ENCODE peak calls at places on chromosomes 16 and 17, in seven cellular contexts. H is B cell, D is upper lobe of right lung, X is hepatocyte, W is cardiac muscle cell, O is testis, Y is PC-3. T is an unnamed sample.

GRCh38 chr16:51549836-51550235 is 398.8 kb upstream of the SALL1 start:
- DNase-seq in H (no peak), D (no peak), X (no peak), W (peak; percentile 40), O (no peak), Y (no peak), T (no peak)

GRCh38 chr17:28763137-28763799 is 19.5 kb downstream of the TRAF4 start:
- DNase-seq in H (no peak), D (no peak), X (no peak), W (no peak), O (no peak), Y (no peak), T (no peak)

GRCh38 chr16:82302007-82302733 is 132.1 kb upstream of the MPHOSPH6 start:
- DNase-seq in H (no peak), D (no peak), X (no peak), W (no peak), O (no peak), Y (no peak), T (no peak)

GRCh38 chr16:10906914-10907756 is 30.1 kb downstream of the CIITA start:
- DNase-seq in H (no peak), D (peak; percentile 84), X (no peak), W (no peak), O (no peak), Y (no peak), T (no peak)

GRCh38 chr17:29165800-29166506 is 14.2 kb downstream of the MYO18A start:
- DNase-seq in H (no peak), D (no peak), X (no peak), W (no peak), O (no peak), Y (no peak), T (no peak)

GRCh38 chr17:32497431-32498205 is 10.8 kb downstream of the CDK5R1 start:
- DNase-seq in H (no peak), D (peak; percentile 48), X (no peak), W (no peak), O (no peak), Y (peak; percentile 17), T (no peak)

GRCh38 chr17:39218906-39219305 is 6.8 kb downstream of the STAC2 start:
- DNase-seq in H (no peak), D (no peak), X (no peak), W (no peak), O (no peak), Y (no peak), T (no peak)

GRCh38 chr17:41339571-41340169 is 11.0 kb downstream of the KRT33A start:
- DNase-seq in H (no peak), D (no peak), X (no peak), W (no peak), O (no peak), Y (no peak), T (no peak)

GRCh38 chr17:79530361-79531105 is 80.3 kb downstream of the RBFOX3 start:
- DNase-seq in H (no peak), D (no peak), X (no peak), W (no peak), O (no peak), Y (no peak), T (no peak)

GRCh38 chr17:57874434-57875108 is 24.7 kb upstream of the MRPS23 start:
- DNase-seq in H (no peak), D (no peak), X (peak; percentile 91), W (peak; percentile 94), O (peak; percentile 78), Y (no peak), T (no peak)

GRCh38 chr17:65278820-65279184 is 141.6 kb downstream of the RGS9 start:
- DNase-seq in H (no peak), D (no peak), X (no peak), W (no peak), O (no peak), Y (no peak), T (no peak)

GRCh38 chr17:46125831-46126230 is 67.4 kb downstream of the KANSL1 start:
- DNase-seq in H (no peak), D (no peak), X (no peak), W (peak; percentile 54), O (no peak), Y (no peak), T (no peak)

GRCh38 chr17:29347831-29348281 is 42.3 kb upstream of the TAOK1 start:
- DNase-seq in H (no peak), D (no peak), X (no peak), W (peak; percentile 73), O (no peak), Y (peak; percentile 4), T (no peak)

GRCh38 chr16:29148867-29149272 is 164.0 kb downstream of the LAT start:
- DNase-seq in H (peak; percentile 69), D (no peak), X (no peak), W (no peak), O (no peak), Y (no peak), T (no peak)

GRCh38 chr17:79296290-79296689 is 221.7 kb downstream of the ENGASE start:
- DNase-seq in H (no peak), D (no peak), X (no peak), W (no peak), O (no peak), Y (no peak), T (no peak)

GRCh38 chr16:73122604-73123386 is 74.9 kb upstream of the ZFHX3 start:
- DNase-seq in H (no peak), D (no peak), X (no peak), W (peak; percentile 72), O (peak; percentile 23), Y (no peak), T (no peak)

GRCh38 chr17:31687505-31688126 is 171.4 kb downstream of the COPRS start:
- DNase-seq in H (no peak), D (no peak), X (no peak), W (no peak), O (no peak), Y (peak; percentile 40), T (no peak)

GRCh38 chr16:50154369-50154947 is 1.4 kb downstream of the TENT4B start:
- DNase-seq in H (no peak), D (no peak), X (peak; percentile 43), W (peak; percentile 25), O (no peak), Y (no peak), T (no peak)
- TF ChIP-seq CTCF in H (no peak), D (no peak), X (no peak), W (no peak), O (no peak), Y (no peak), T (no peak)

GRCh38 chr16:66131156-66131807 is 235.2 kb upstream of the CDH5 start:
- DNase-seq in H (no peak), D (no peak), X (no peak), W (peak; percentile 33), O (no peak), Y (peak; percentile 64), T (no peak)

GRCh38 chr16:66128363-66128725 is 238.1 kb upstream of the CDH5 start:
- DNase-seq in H (no peak), D (no peak), X (no peak), W (peak; percentile 35), O (no peak), Y (no peak), T (no peak)

GRCh38 chr16:66129196-66129595 is 237.3 kb upstream of the CDH5 start:
- DNase-seq in H (no peak), D (no peak), X (no peak), W (no peak), O (no peak), Y (no peak), T (no peak)

GRCh38 chr16:66130296-66130910 is 236.1 kb upstream of the CDH5 start:
- DNase-seq in H (no peak), D (no peak), X (no peak), W (peak; percentile 93), O (no peak), Y (peak; percentile 43), T (no peak)

GRCh38 chr16:66127459-66128362 is 238.8 kb upstream of the CDH5 start:
- DNase-seq in H (no peak), D (no peak), X (no peak), W (peak; percentile 70), O (peak; percentile 38), Y (peak; percentile 23), T (no peak)
- TF ChIP-seq CTCF in H (no peak), D (peak; percentile 17), X (no peak), W (peak; percentile 23), O (no peak), Y (no peak), T (no peak)

GRCh38 chr17:73841431-73842060 is 197.3 kb upstream of the SDK2 start:
- DNase-seq in H (no peak), D (no peak), X (peak; percentile 17), W (peak; percentile 20), O (no peak), Y (peak; percentile 47), T (peak; percentile 24)
- TF ChIP-seq CTCF in H (no peak), D (peak; percentile 37), X (peak; percentile 46), W (peak; percentile 72), O (peak; percentile 11), Y (peak; percentile 75), T (no peak)

GRCh38 chr16:391885-392335 is 5.1 kb upstream of the NME4 start:
- DNase-seq in H (peak; percentile 68), D (peak; percentile 82), X (peak; percentile 51), W (peak; percentile 75), O (peak; percentile 74), Y (peak; percentile 63), T (peak; percentile 71)

GRCh38 chr16:381788-382717 is at the start of gene PGAP6:
- DNase-seq in H (peak; percentile 64), D (peak; percentile 88), X (peak; percentile 89), W (peak; percentile 61), O (peak; percentile 67), Y (peak; percentile 50), T (peak; percentile 86)

GRCh38 chr16:383326-384020 is 1.7 kb upstream of the PGAP6 start:
- DNase-seq in H (peak; percentile 75), D (no peak), X (peak; percentile 82), W (no peak), O (no peak), Y (peak; percentile 85), T (peak; percentile 84)

GRCh38 chr16:389317-389716 is 7.5 kb upstream of the PGAP6 start:
- DNase-seq in H (no peak), D (no peak), X (peak; percentile 16), W (no peak), O (no peak), Y (no peak), T (no peak)

DNA sequence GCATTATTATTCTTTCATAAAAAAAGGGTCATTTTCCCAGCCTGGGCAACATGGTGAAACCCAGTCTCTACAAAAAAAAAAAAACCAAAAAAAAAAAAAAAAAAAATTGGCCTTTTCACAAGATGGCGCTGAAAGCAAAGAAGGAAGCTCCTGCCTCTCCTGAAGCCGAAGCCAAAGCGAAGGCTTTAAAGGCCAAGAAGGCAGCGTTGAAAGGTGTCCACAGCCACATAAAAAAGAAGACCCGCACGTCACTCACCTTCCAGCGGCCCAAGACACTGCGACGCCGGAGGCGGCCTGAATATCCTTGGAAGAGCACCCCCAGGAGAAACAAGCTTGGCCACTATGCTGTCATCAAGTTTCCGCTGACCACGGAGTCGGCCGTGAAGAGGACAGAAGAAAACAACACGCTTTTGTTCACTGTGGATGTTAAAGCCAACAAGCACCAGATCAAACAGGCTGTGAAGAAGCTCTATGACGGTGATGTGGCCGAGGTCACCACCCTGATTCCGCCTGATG is 4.9 kb upstream of the PGAP6 start:
- DNase-seq in H (no peak), D (no peak), X (peak; percentile 10), W (peak; percentile 60), O (peak; percentile 79), Y (no peak), T (no peak)
- TF ChIP-seq CTCF in H (no peak), D (no peak), X (no peak), W (peak; percentile 5), O (no peak), Y (no peak), T (no peak)

T was measured in Calu3.